ENCODE peak calls at places on chromosomes 1 and 21, in ten cellular contexts. W is bronchial epithelial cell; Q is HFF-Myc; U is fibroblast of pulmonary artery; I is WTC11; Z is foreskin fibroblast; D is CD8-positive, alpha-beta T cell; F is psoas muscle; P is activated B cell treated with CpG ODN at 0.5 μM for 24 hours; O is CD4-positive, alpha-beta T cell. T is an unnamed sample.

GRCh38 chr1:55209247-55209646 is 5.9 kb downstream of the USP24 start:
- DNase-seq in W (no peak), Q (no peak), U (no peak), I (no peak), Z (no peak), D (no peak), F (no peak), P (no peak), O (no peak), T (no peak)

GRCh38 chr1:108750476-108751191 is 4.2 kb downstream of the STXBP3 start:
- DNase-seq in W (no peak), Q (no peak), U (no peak), I (no peak), Z (no peak), D (no peak), F (no peak), P (no peak), O (no peak), T (no peak)

GRCh38 chr21:41641821-41642368 is 125.0 kb downstream of the RIPK4 start:
- DNase-seq in W (peak), Q (peak), U (peak), I (no peak), Z (peak), D (no peak), F (peak), P (no peak), O (no peak), T (no peak)

GRCh38 chr1:208058212-208059155 is 147.6 kb upstream of the CD34 start:
- DNase-seq in W (no peak), Q (no peak), U (no peak), I (no peak), Z (no peak), D (no peak), F (no peak), P (no peak), O (no peak), T (no peak)

GRCh38 chr1:81635816-81636215 is 164.9 kb upstream of the ADGRL2 start:
- DNase-seq in W (no peak), Q (no peak), U (peak), I (no peak), Z (no peak), D (no peak), F (no peak), P (no peak), O (no peak), T (no peak)

GRCh38 chr21:22125581-22125980 is 1127.4 kb downstream of the NCAM2 start:
- DNase-seq in W (peak), Q (no peak), U (no peak), I (no peak), Z (no peak), D (no peak), F (no peak), P (no peak), O (no peak), T (no peak)

GRCh38 chr1:237042892-237043576 is 1.1 kb downstream of the RYR2 start:
- DNase-seq in W (no peak), Q (no peak), U (no peak), I (peak), Z (no peak), D (no peak), F (no peak), P (no peak), O (no peak), T (peak)

GRCh38 chr21:31132574-31133242 is 94.4 kb upstream of the KRTAP19-8 start:
- DNase-seq in W (no peak), Q (no peak), U (peak), I (no peak), Z (peak), D (peak), F (no peak), P (no peak), O (peak), T (no peak)

GRCh38 chr1:154614247-154614646 is 6.3 kb upstream of the ADAR start:
- DNase-seq in W (no peak), Q (no peak), U (no peak), I (peak), Z (no peak), D (no peak), F (no peak), P (no peak), O (no peak), T (no peak)

GRCh38 chr1:162631546-162632233 is 574 bp upstream of the DDR2 start:
- DNase-seq in W (no peak), Q (no peak), U (peak), I (no peak), Z (peak), D (no peak), F (peak), P (no peak), O (no peak), T (no peak)

GRCh38 chr1:14804626-14805025 is 206.1 kb downstream of the KAZN start:
- DNase-seq in W (no peak), Q (no peak), U (no peak), I (peak), Z (no peak), D (no peak), F (no peak), P (no peak), O (no peak), T (no peak)

GRCh38 chr1:235613617-235614016 is 36.0 kb downstream of the GNG4 start:
- DNase-seq in W (peak), Q (no peak), U (no peak), I (no peak), Z (no peak), D (no peak), F (no peak), P (no peak), O (no peak), T (no peak)

GRCh38 chr1:235617140-235617539 is 32.4 kb downstream of the GNG4 start:
- DNase-seq in W (no peak), Q (no peak), U (no peak), I (no peak), Z (no peak), D (no peak), F (no peak), P (no peak), O (no peak), T (no peak)

GRCh38 chr1:235612761-235613160 is 36.8 kb downstream of the GNG4 start:
- DNase-seq in W (no peak), Q (no peak), U (no peak), I (no peak), Z (no peak), D (no peak), F (no peak), P (no peak), O (no peak), T (no peak)

GRCh38 chr1:235614442-235614954 is 35.1 kb downstream of the GNG4 start:
- DNase-seq in W (no peak), Q (no peak), U (no peak), I (no peak), Z (no peak), D (no peak), F (no peak), P (no peak), O (no peak), T (no peak)

DNA sequence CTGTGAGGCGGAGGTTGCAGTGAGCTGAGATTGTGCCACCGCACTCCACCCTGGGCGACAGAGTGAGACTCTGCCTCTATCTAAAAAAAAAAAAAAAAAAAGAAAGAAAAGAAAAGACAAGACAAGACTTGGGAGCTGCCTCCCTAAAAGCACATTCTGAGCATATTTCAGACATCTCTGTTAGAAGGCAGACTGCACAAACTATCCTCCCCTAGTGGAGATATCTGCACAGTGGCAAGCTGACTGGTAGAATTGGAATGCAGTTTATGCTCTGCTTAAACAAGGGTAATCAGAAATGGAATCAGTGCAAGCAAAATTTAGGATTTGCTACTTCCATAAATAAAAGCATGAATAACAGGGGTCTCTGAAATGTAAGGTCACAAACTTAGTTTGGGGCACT is 31.8 kb downstream of the GNG4 start:
- DNase-seq in W (peak), Q (peak), U (peak), I (no peak), Z (peak), D (no peak), F (no peak), P (no peak), O (no peak), T (no peak)
- TF ChIP-seq CTCF in W (peak), Q (peak), U (peak), I (no peak), Z (peak), D (no peak), F (no peak), P (no peak), O (no peak), T (peak)

GRCh38 chr1:5973771-5974170 is 18.5 kb downstream of the NPHP4 start:
- DNase-seq in W (no peak), Q (no peak), U (no peak), I (peak), Z (no peak), D (no peak), F (no peak), P (no peak), O (no peak), T (no peak)
- TF ChIP-seq CTCF in W (no peak), Q (no peak), U (no peak), I (no peak), Z (no peak), D (no peak), F (no peak), P (no peak), O (no peak), T (no peak)

GRCh38 chr1:11245904-11246726 is 16.2 kb downstream of the MTOR start:
- DNase-seq in W (no peak), Q (no peak), U (no peak), I (no peak), Z (no peak), D (no peak), F (no peak), P (no peak), O (no peak), T (no peak)

GRCh38 chr1:11253226-11253625 is 9.1 kb downstream of the MTOR start:
- DNase-seq in W (no peak), Q (no peak), U (no peak), I (no peak), Z (no peak), D (no peak), F (no peak), P (no peak), O (no peak), T (no peak)

GRCh38 chr1:11245248-11245647 is 17.1 kb downstream of the MTOR start:
- DNase-seq in W (peak), Q (no peak), U (no peak), I (no peak), Z (no peak), D (no peak), F (no peak), P (no peak), O (no peak), T (no peak)

GRCh38 chr1:11248169-11248568 is 14.2 kb downstream of the MTOR start:
- DNase-seq in W (no peak), Q (no peak), U (no peak), I (no peak), Z (no peak), D (no peak), F (no peak), P (no peak), O (no peak), T (no peak)
- TF ChIP-seq CTCF in W (no peak), Q (no peak), U (no peak), I (no peak), Z (no peak), D (no peak), F (no peak), P (no peak), O (no peak), T (no peak)

DNA sequence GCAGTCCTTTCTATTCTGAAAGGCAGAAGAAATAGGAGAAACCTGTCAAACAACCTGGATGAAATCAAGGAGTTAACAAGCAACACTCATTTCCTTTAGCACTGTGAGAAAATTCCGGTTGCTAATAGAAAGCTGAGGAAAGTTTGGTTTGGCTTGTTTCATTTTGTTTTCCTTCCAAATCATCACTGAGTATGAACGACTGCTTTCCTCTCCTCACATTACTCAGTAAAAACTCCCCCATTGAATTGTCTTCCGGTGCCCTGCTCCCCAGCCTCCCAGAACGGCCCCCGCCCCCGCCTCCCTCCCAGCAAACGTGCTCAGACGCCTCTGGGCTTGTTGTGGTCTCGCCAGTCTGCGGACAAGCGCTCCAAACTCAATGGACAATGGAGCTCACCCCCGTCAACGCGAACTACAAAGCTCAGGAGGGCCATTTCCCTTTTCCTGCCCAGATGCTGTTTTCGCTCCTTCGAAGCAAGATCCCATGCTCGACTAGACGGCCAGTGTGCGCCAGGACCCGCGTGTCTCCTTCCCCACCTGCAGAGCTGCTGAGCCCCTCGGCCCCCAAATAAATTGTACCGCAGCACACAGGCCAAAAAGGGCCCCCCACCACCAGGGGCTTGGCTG is 747 bp downstream of the STX6 start:
- DNase-seq in W (peak), Q (no peak), U (peak), I (peak), Z (peak), D (peak), F (peak), P (no peak), O (peak), T (peak)
- TF ChIP-seq CTCF in W (no peak), Q (no peak), U (no peak), I (no peak), Z (no peak), D (no peak), F (no peak), P (no peak), O (no peak), T (no peak)

DNA sequence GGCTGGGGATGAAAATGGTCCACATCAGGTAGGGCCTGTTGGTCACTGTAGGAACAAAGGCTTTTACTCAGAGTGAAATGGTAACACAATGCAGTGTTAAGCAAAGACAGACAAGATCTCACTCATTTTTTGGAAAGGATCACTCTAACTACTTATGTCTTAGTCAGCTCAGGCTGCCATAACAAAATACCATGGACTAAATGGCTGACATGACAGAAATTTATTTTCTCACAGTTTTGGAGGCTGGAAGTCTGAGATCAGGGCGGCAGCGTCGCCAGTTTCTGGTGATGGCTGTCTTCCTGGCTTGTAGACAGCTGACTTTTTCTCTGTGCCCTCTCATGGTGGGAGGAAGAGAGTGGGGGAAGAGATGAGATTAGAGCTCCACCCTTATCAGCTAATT is 10.2 kb upstream of the MAGI3 start:
- DNase-seq in W (no peak), Q (no peak), U (no peak), I (no peak), Z (no peak), D (no peak), F (no peak), P (no peak), O (no peak), T (no peak)
- TF ChIP-seq CTCF in W (no peak), Q (no peak), U (no peak), I (no peak), Z (no peak), D (no peak), F (no peak), P (no peak), O (no peak), T (no peak)

GRCh38 chr1:193105821-193106177 is 585 bp upstream of the GLRX2 start:
- DNase-seq in W (no peak), Q (no peak), U (no peak), I (no peak), Z (no peak), D (no peak), F (no peak), P (no peak), O (no peak), T (no peak)

GRCh38 chr1:193103759-193104495 is 1.3 kb downstream of the GLRX2 start:
- DNase-seq in W (no peak), Q (no peak), U (peak), I (no peak), Z (no peak), D (no peak), F (no peak), P (no peak), O (no peak), T (no peak)

GRCh38 chr1:193102662-193103061 is 2.6 kb downstream of the GLRX2 start:
- DNase-seq in W (no peak), Q (no peak), U (no peak), I (no peak), Z (no peak), D (no peak), F (no peak), P (no peak), O (no peak), T (no peak)

GRCh38 chr1:193104496-193104905 is 713 bp downstream of the GLRX2 start:
- DNase-seq in W (peak), Q (peak), U (peak), I (peak), Z (peak), D (peak), F (peak), P (no peak), O (no peak), T (peak)

GRCh38 chr1:193104906-193105820 is at the start of gene GLRX2:
- DNase-seq in W (peak), Q (peak), U (peak), I (peak), Z (peak), D (peak), F (peak), P (peak), O (peak), T (peak)
- TF ChIP-seq CTCF in W (no peak), Q (no peak), U (no peak), I (no peak), Z (no peak), D (no peak), F (no peak), P (no peak), O (no peak), T (no peak)

DNA sequence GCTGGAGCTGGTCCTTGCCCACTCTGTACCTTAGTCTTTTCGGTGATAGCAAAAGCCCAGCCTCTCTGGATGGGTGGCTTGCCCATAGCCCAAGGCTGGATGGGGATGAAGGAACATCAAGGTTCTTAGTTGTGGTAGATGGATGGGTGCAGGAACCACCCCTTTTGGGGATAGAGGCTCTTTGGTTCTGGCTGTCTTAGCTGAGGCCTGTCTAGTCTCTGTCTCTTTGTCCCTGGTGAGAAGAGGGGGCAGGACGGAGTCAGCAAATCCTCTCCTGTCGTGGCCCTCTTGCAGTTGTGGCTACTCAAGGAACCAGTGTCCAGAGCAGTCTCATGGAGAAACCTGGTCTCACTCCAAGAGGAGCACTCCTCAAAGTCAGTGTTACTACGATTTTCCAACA is 8.5 kb downstream of the VANGL2 start:
- DNase-seq in W (no peak), Q (no peak), U (no peak), I (no peak), Z (no peak), D (no peak), F (no peak), P (no peak), O (no peak), T (no peak)
- TF ChIP-seq CTCF in W (no peak), Q (no peak), U (no peak), I (no peak), Z (no peak), D (no peak), F (no peak), P (no peak), O (no peak), T (no peak)

DNA sequence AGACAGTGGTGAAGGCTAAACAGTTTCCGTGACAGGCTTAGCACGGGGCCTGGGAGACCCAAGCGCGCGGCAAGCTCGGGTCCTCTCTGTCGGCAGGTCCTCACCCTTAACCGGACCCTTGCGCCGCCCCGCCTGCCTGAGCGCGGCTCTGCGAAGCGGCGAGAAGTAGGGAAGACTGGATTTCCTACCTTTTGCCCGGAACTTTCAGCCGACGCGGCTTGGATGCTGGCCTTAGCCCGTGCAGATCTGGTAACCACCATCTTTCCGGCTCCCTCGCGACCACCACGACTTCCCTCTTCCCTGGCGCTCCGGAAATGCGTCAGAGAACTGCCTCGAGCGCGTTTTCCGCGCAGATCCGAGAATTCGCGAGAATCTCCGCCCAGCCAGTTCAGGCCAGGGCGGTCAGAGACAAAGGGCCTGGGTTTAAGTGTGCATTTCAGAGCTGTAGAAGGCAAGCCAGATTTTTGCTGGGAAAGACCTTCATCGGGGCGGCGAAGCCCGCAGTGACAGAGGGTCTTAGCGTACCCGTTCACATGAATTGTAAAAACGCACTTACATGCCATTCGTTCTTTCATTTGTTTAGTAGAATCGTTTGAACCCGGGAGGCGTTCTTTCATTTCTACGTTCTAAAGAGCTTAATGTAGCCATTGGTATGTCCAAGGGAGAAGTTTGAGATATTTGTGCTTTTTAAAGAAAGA is at the start of gene DNTTIP2:
- DNase-seq in W (peak), Q (peak), U (peak), I (peak), Z (peak), D (peak), F (peak), P (peak), O (peak), T (peak)
- TF ChIP-seq CTCF in W (no peak), Q (no peak), U (no peak), I (no peak), Z (no peak), D (no peak), F (no peak), P (no peak), O (no peak), T (no peak)

T was measured in neural crest cell.